ENCODE peak calls at places on chromosomes 11 and 22, in eight cellular contexts. V is GM19239, S is omental fat pad, Z is HFFc6, R is T-helper 9 cell, F is brain microvascular endothelial cell, T is hepatic stellate cell, X is posterior cingulate gyrus. W is an unnamed sample.

GRCh38 chr22:43851979-43852307 is 10.4 kb downstream of the SULT4A1 start:
- DNase-seq in S (no peak), X (no peak), Z (no peak), T (no peak), R (no peak), V (no peak), F (no peak), W (no peak)

GRCh38 chr22:31628362-31628761 is 33.7 kb downstream of the PISD start:
- DNase-seq in T (no peak), X (no peak), F (no peak), R (no peak), V (no peak), Z (no peak), S (no peak), W (no peak)

GRCh38 chr22:22916215-22916951 is 28.8 kb downstream of the IGLL5 start:
- DNase-seq in R (no peak), S (no peak), X (peak; percentile 36), T (no peak), F (no peak), Z (no peak), V (no peak), W (no peak)

GRCh38 chr11:61083601-61084147 is 18.6 kb upstream of the CD5 start:
- DNase-seq in F (no peak), T (no peak), X (no peak), V (no peak), R (peak; percentile 59), Z (no peak), S (no peak), W (no peak)

GRCh38 chr11:70296681-70297080 is 26.2 kb downstream of the PPFIA1 start:
- DNase-seq in T (no peak), V (no peak), X (no peak), S (no peak), F (peak; percentile 12), R (no peak), Z (no peak), W (no peak)

GRCh38 chr11:74680035-74680671 is 51.1 kb downstream of the CHRDL2 start:
- DNase-seq in T (no peak), F (no peak), Z (no peak), S (no peak), V (no peak), X (peak; percentile 52), R (no peak), W (no peak)

GRCh38 chr11:123202155-123202714 is 7.2 kb upstream of the CLMP start:
- DNase-seq in Z (peak; percentile 30), F (peak; percentile 40), S (no peak), R (no peak), X (no peak), V (no peak), T (no peak), W (no peak)

GRCh38 chr11:47403135-47403534 is 5.3 kb upstream of the SLC39A13 start:
- DNase-seq in Z (no peak), V (no peak), R (no peak), X (peak; percentile 5), T (no peak), F (no peak), S (no peak), W (no peak)

GRCh38 chr22:25201557-25202273 is 2.1 kb downstream of the CRYBB3 start:
- DNase-seq in S (no peak), T (no peak), R (no peak), V (no peak), F (no peak), X (no peak), Z (no peak), W (no peak)

GRCh38 chr22:37431366-37431765 is 4.1 kb upstream of the ELFN2 start:
- DNase-seq in Z (no peak), X (no peak), S (no peak), T (no peak), F (no peak), V (no peak), R (no peak), W (no peak)

GRCh38 chr11:69227271-69227670 is 66.7 kb upstream of the MYEOV start:
- DNase-seq in S (no peak), Z (no peak), F (no peak), T (no peak), R (no peak), X (peak; percentile 67), V (no peak), W (no peak)

GRCh38 chr11:76512851-76513653 is 68.2 kb downstream of the EMSY start:
- DNase-seq in F (no peak), R (no peak), T (no peak), X (no peak), V (no peak), Z (peak; percentile 15), S (no peak), W (no peak)

GRCh38 chr22:22390989-22391388 is 117.6 kb downstream of the ZNF280B start:
- DNase-seq in R (no peak), X (no peak), T (no peak), F (no peak), Z (no peak), S (no peak), V (no peak), W (no peak)

GRCh38 chr11:61912530-61912898 is 4.9 kb downstream of the RAB3IL1 start:
- DNase-seq in Z (no peak), V (no peak), R (no peak), T (no peak), S (peak; percentile 24), F (no peak), X (peak; percentile 60), W (no peak)

GRCh38 chr22:29987143-29987542 is 93.1 kb upstream of the HORMAD2 start:
- DNase-seq in V (no peak), R (no peak), F (no peak), S (no peak), X (no peak), T (no peak), Z (no peak), W (no peak)

GRCh38 chr22:48712558-48712957 is 1115.1 kb downstream of the BRD1 start:
- DNase-seq in X (peak; percentile 65), S (no peak), T (no peak), V (no peak), F (no peak), Z (no peak), R (no peak), W (no peak)

GRCh38 chr11:12285106-12285505 is 92.3 kb upstream of the PARVA start:
- DNase-seq in F (peak; percentile 93), X (no peak), T (peak; percentile 35), Z (peak; percentile 96), R (no peak), S (no peak), V (no peak), W (no peak)

GRCh38 chr22:20488946-20489345 is 6.6 kb downstream of the KLHL22 start:
- DNase-seq in X (peak; percentile 87), T (no peak), V (no peak), S (no peak), F (no peak), Z (no peak), R (no peak), W (no peak)

GRCh38 chr11:130527648-130528300 is 79.3 kb downstream of the ADAMTS15 start:
- DNase-seq in T (peak; percentile 71), F (peak; percentile 74), V (no peak), Z (no peak), X (no peak), S (no peak), R (no peak), W (no peak)

GRCh38 chr11:116563713-116564050 is 209.1 kb downstream of the BUD13 start:
- DNase-seq in X (no peak), V (no peak), S (no peak), T (no peak), R (no peak), F (no peak), Z (no peak), W (no peak)

GRCh38 chr22:37996079-37996478 is 11.7 kb upstream of the SOX10 start:
- DNase-seq in V (no peak), X (no peak), T (no peak), S (no peak), F (no peak), Z (no peak), R (no peak), W (no peak)

GRCh38 chr11:60754887-60755286 is 1.8 kb upstream of the MS4A15 start:
- DNase-seq in F (no peak), T (no peak), S (no peak), R (no peak), V (no peak), X (no peak), Z (no peak), W (no peak)

GRCh38 chr11:64000026-64000739 is 13.9 kb downstream of the OTUB1 start:
- DNase-seq in V (peak; percentile 92), X (peak; percentile 88), Z (peak; percentile 22), R (peak; percentile 70), T (peak; percentile 90), F (peak; percentile 33), S (no peak), W (no peak)

GRCh38 chr11:127624455-127624854 is 623.9 kb upstream of the KIRREL3 start:
- DNase-seq in V (no peak), T (no peak), S (no peak), X (peak; percentile 84), Z (no peak), F (no peak), R (no peak), W (no peak)

GRCh38 chr11:87265915-87266314 is 228.2 kb downstream of the TMEM135 start:
- DNase-seq in R (no peak), X (no peak), V (no peak), Z (no peak), S (no peak), T (no peak), F (no peak), W (no peak)

GRCh38 chr11:133663135-133663534 is 130.8 kb upstream of the OPCML start:
- DNase-seq in R (no peak), Z (no peak), V (no peak), T (no peak), F (no peak), S (no peak), X (no peak), W (no peak)

GRCh38 chr11:61690706-61691377 is 10.7 kb downstream of the DAGLA start:
- DNase-seq in V (no peak), R (no peak), Z (no peak), F (no peak), S (no peak), T (no peak), X (peak; percentile 57), W (no peak)